ENCODE peak calls at places on chromosome 3, in seven cellular contexts. One of them, this sample, is unnamed.
A peak's percentile ranks its signal among the peaks of the same experiment; 100 is the strongest.

GRCh38 chr3:37290551-37290950 is 116.2 kb upstream of the LRRFIP2 start:
- DNase-seq in T-helper 9 cell: no peak
- DNase-seq in Caco-2: no peak
- DNase-seq in heart left ventricle: no peak
- DNase-seq in stimulated activated CD4-positive, alpha-beta T cell treated with anti-CD3 and anti-CD28 coated beads, Interleukin-12 subunit alpha, Interleukin-12 subunit beta, amount 100 ng/mL, for 4 hours: no peak
- DNase-seq in GDM1: no peak
- DNase-seq in mucosa of gallbladder: no peak
- DNase-seq in this sample: no peak

GRCh38 chr3:122609798-122610559 is 32.5 kb downstream of the PARP15 start:
- DNase-seq in GDM1: no peak
- DNase-seq in T-helper 9 cell: no peak
- DNase-seq in stimulated activated CD4-positive, alpha-beta T cell treated with anti-CD3 and anti-CD28 coated beads, Interleukin-12 subunit alpha, Interleukin-12 subunit beta, amount 100 ng/mL, for 4 hours: no peak
- DNase-seq in Caco-2: no peak
- DNase-seq in mucosa of gallbladder: no peak
- DNase-seq in heart left ventricle: no peak
- DNase-seq in this sample: no peak

GRCh38 chr3:192467230-192468186 is 259.8 kb downstream of the FGF12 start:
- DNase-seq in stimulated activated CD4-positive, alpha-beta T cell treated with anti-CD3 and anti-CD28 coated beads, Interleukin-12 subunit alpha, Interleukin-12 subunit beta, amount 100 ng/mL, for 4 hours: peak; percentile 33
- DNase-seq in GDM1: no peak
- DNase-seq in heart left ventricle: peak; percentile 33
- DNase-seq in Caco-2: peak; percentile 51
- DNase-seq in mucosa of gallbladder: peak; percentile 39
- DNase-seq in T-helper 9 cell: peak; percentile 25
- DNase-seq in this sample: peak; percentile 28

GRCh38 chr3:127903596-127903995 is 11.4 kb upstream of the KBTBD12 start:
- DNase-seq in mucosa of gallbladder: no peak
- DNase-seq in heart left ventricle: no peak
- DNase-seq in GDM1: no peak
- DNase-seq in stimulated activated CD4-positive, alpha-beta T cell treated with anti-CD3 and anti-CD28 coated beads, Interleukin-12 subunit alpha, Interleukin-12 subunit beta, amount 100 ng/mL, for 4 hours: no peak
- DNase-seq in Caco-2: no peak
- DNase-seq in T-helper 9 cell: no peak
- DNase-seq in this sample: no peak

GRCh38 chr3:67357610-67358458 is 296.6 kb downstream of the SUCLG2 start:
- DNase-seq in stimulated activated CD4-positive, alpha-beta T cell treated with anti-CD3 and anti-CD28 coated beads, Interleukin-12 subunit alpha, Interleukin-12 subunit beta, amount 100 ng/mL, for 4 hours: no peak
- DNase-seq in heart left ventricle: no peak
- DNase-seq in mucosa of gallbladder: no peak
- DNase-seq in GDM1: no peak
- DNase-seq in Caco-2: peak; percentile 65
- DNase-seq in T-helper 9 cell: no peak
- DNase-seq in this sample: no peak

GRCh38 chr3:150118219-150118618 is 147.5 kb upstream of the PFN2 start:
- DNase-seq in heart left ventricle: no peak
- DNase-seq in T-helper 9 cell: no peak
- DNase-seq in mucosa of gallbladder: no peak
- DNase-seq in GDM1: no peak
- DNase-seq in Caco-2: no peak
- DNase-seq in stimulated activated CD4-positive, alpha-beta T cell treated with anti-CD3 and anti-CD28 coated beads, Interleukin-12 subunit alpha, Interleukin-12 subunit beta, amount 100 ng/mL, for 4 hours: no peak
- DNase-seq in this sample: no peak

GRCh38 chr3:114730397-114730796 is 416.7 kb downstream of the ZBTB20 start:
- DNase-seq in Caco-2: peak; percentile 35
- DNase-seq in T-helper 9 cell: no peak
- DNase-seq in GDM1: no peak
- DNase-seq in heart left ventricle: no peak
- DNase-seq in mucosa of gallbladder: no peak
- DNase-seq in stimulated activated CD4-positive, alpha-beta T cell treated with anti-CD3 and anti-CD28 coated beads, Interleukin-12 subunit alpha, Interleukin-12 subunit beta, amount 100 ng/mL, for 4 hours: no peak
- DNase-seq in this sample: no peak

GRCh38 chr3:112958749-112959560 is 15.9 kb downstream of the CD200R1 start:
- DNase-seq in stimulated activated CD4-positive, alpha-beta T cell treated with anti-CD3 and anti-CD28 coated beads, Interleukin-12 subunit alpha, Interleukin-12 subunit beta, amount 100 ng/mL, for 4 hours: no peak
- DNase-seq in GDM1: no peak
- DNase-seq in heart left ventricle: no peak
- DNase-seq in Caco-2: no peak
- DNase-seq in mucosa of gallbladder: no peak
- DNase-seq in T-helper 9 cell: no peak
- DNase-seq in this sample: no peak

GRCh38 chr3:196399485-196399945 is 32.7 kb downstream of the UBXN7 start:
- DNase-seq in Caco-2: no peak
- DNase-seq in heart left ventricle: peak; percentile 11
- DNase-seq in stimulated activated CD4-positive, alpha-beta T cell treated with anti-CD3 and anti-CD28 coated beads, Interleukin-12 subunit alpha, Interleukin-12 subunit beta, amount 100 ng/mL, for 4 hours: no peak
- DNase-seq in mucosa of gallbladder: no peak
- DNase-seq in GDM1: no peak
- DNase-seq in T-helper 9 cell: no peak
- DNase-seq in this sample: no peak

GRCh38 chr3:147389265-147390175 is 16.8 kb downstream of the ZIC4 start:
- DNase-seq in mucosa of gallbladder: no peak
- DNase-seq in stimulated activated CD4-positive, alpha-beta T cell treated with anti-CD3 and anti-CD28 coated beads, Interleukin-12 subunit alpha, Interleukin-12 subunit beta, amount 100 ng/mL, for 4 hours: no peak
- DNase-seq in Caco-2: no peak
- DNase-seq in GDM1: no peak
- DNase-seq in T-helper 9 cell: no peak
- DNase-seq in heart left ventricle: no peak
- DNase-seq in this sample: no peak

GRCh38 chr3:88618121-88618645 is 468.4 kb downstream of the C3orf38 start:
- DNase-seq in Caco-2: no peak
- DNase-seq in stimulated activated CD4-positive, alpha-beta T cell treated with anti-CD3 and anti-CD28 coated beads, Interleukin-12 subunit alpha, Interleukin-12 subunit beta, amount 100 ng/mL, for 4 hours: no peak
- DNase-seq in mucosa of gallbladder: no peak
- DNase-seq in heart left ventricle: no peak
- DNase-seq in GDM1: no peak
- DNase-seq in T-helper 9 cell: no peak
- DNase-seq in this sample: no peak

GRCh38 chr3:7340795-7341194 is 479.9 kb downstream of the GRM7 start:
- DNase-seq in heart left ventricle: no peak
- DNase-seq in Caco-2: no peak
- DNase-seq in GDM1: no peak
- DNase-seq in stimulated activated CD4-positive, alpha-beta T cell treated with anti-CD3 and anti-CD28 coated beads, Interleukin-12 subunit alpha, Interleukin-12 subunit beta, amount 100 ng/mL, for 4 hours: no peak
- DNase-seq in T-helper 9 cell: no peak
- DNase-seq in mucosa of gallbladder: no peak
- DNase-seq in this sample: no peak

GRCh38 chr3:186044427-186044826 is 64.5 kb downstream of the ETV5 start:
- DNase-seq in GDM1: no peak
- DNase-seq in mucosa of gallbladder: no peak
- DNase-seq in T-helper 9 cell: no peak
- DNase-seq in Caco-2: no peak
- DNase-seq in heart left ventricle: no peak
- DNase-seq in stimulated activated CD4-positive, alpha-beta T cell treated with anti-CD3 and anti-CD28 coated beads, Interleukin-12 subunit alpha, Interleukin-12 subunit beta, amount 100 ng/mL, for 4 hours: no peak
- DNase-seq in this sample: no peak

GRCh38 chr3:23809840-23810341 is 4.1 kb downstream of the UBE2E1 start:
- DNase-seq in Caco-2: no peak
- DNase-seq in GDM1: no peak
- DNase-seq in stimulated activated CD4-positive, alpha-beta T cell treated with anti-CD3 and anti-CD28 coated beads, Interleukin-12 subunit alpha, Interleukin-12 subunit beta, amount 100 ng/mL, for 4 hours: no peak
- DNase-seq in mucosa of gallbladder: no peak
- DNase-seq in T-helper 9 cell: no peak
- DNase-seq in heart left ventricle: no peak
- DNase-seq in this sample: no peak

GRCh38 chr3:152175576-152175883 is 93.2 kb upstream of the MBNL1 start:
- DNase-seq in Caco-2: no peak
- DNase-seq in stimulated activated CD4-positive, alpha-beta T cell treated with anti-CD3 and anti-CD28 coated beads, Interleukin-12 subunit alpha, Interleukin-12 subunit beta, amount 100 ng/mL, for 4 hours: no peak
- DNase-seq in mucosa of gallbladder: no peak
- DNase-seq in GDM1: no peak
- DNase-seq in T-helper 9 cell: no peak
- DNase-seq in heart left ventricle: no peak
- DNase-seq in this sample: no peak

GRCh38 chr3:50665603-50666115 is 9.1 kb upstream of the DOCK3 start:
- DNase-seq in stimulated activated CD4-positive, alpha-beta T cell treated with anti-CD3 and anti-CD28 coated beads, Interleukin-12 subunit alpha, Interleukin-12 subunit beta, amount 100 ng/mL, for 4 hours: no peak
- DNase-seq in heart left ventricle: no peak
- DNase-seq in mucosa of gallbladder: no peak
- DNase-seq in T-helper 9 cell: no peak
- DNase-seq in Caco-2: no peak
- DNase-seq in GDM1: no peak
- DNase-seq in this sample: no peak

GRCh38 chr3:125211523-125212095 is 939 bp downstream of the SLC12A8 start:
- DNase-seq in T-helper 9 cell: no peak
- DNase-seq in mucosa of gallbladder: no peak
- DNase-seq in GDM1: no peak
- DNase-seq in stimulated activated CD4-positive, alpha-beta T cell treated with anti-CD3 and anti-CD28 coated beads, Interleukin-12 subunit alpha, Interleukin-12 subunit beta, amount 100 ng/mL, for 4 hours: no peak
- DNase-seq in heart left ventricle: no peak
- DNase-seq in Caco-2: peak; percentile 56
- DNase-seq in this sample: no peak

GRCh38 chr3:31878231-31878838 is 102.7 kb downstream of the OSBPL10 start:
- DNase-seq in mucosa of gallbladder: no peak
- DNase-seq in T-helper 9 cell: no peak
- DNase-seq in heart left ventricle: no peak
- DNase-seq in Caco-2: no peak
- DNase-seq in stimulated activated CD4-positive, alpha-beta T cell treated with anti-CD3 and anti-CD28 coated beads, Interleukin-12 subunit alpha, Interleukin-12 subunit beta, amount 100 ng/mL, for 4 hours: no peak
- DNase-seq in GDM1: no peak
- DNase-seq in this sample: no peak

GRCh38 chr3:172848910-172849309 is 98.4 kb downstream of the ECT2 start:
- DNase-seq in mucosa of gallbladder: no peak
- DNase-seq in T-helper 9 cell: no peak
- DNase-seq in stimulated activated CD4-positive, alpha-beta T cell treated with anti-CD3 and anti-CD28 coated beads, Interleukin-12 subunit alpha, Interleukin-12 subunit beta, amount 100 ng/mL, for 4 hours: no peak
- DNase-seq in Caco-2: no peak
- DNase-seq in heart left ventricle: no peak
- DNase-seq in GDM1: no peak
- DNase-seq in this sample: no peak

GRCh38 chr3:177557561-177557960 is 360.3 kb upstream of the TBL1XR1 start:
- DNase-seq in T-helper 9 cell: no peak
- DNase-seq in mucosa of gallbladder: no peak
- DNase-seq in GDM1: no peak
- DNase-seq in stimulated activated CD4-positive, alpha-beta T cell treated with anti-CD3 and anti-CD28 coated beads, Interleukin-12 subunit alpha, Interleukin-12 subunit beta, amount 100 ng/mL, for 4 hours: no peak
- DNase-seq in heart left ventricle: no peak
- DNase-seq in Caco-2: no peak
- DNase-seq in this sample: no peak

GRCh38 chr3:42683875-42684593 is 1.3 kb upstream of the KLHL40 start:
- DNase-seq in stimulated activated CD4-positive, alpha-beta T cell treated with anti-CD3 and anti-CD28 coated beads, Interleukin-12 subunit alpha, Interleukin-12 subunit beta, amount 100 ng/mL, for 4 hours: peak; percentile 38
- DNase-seq in T-helper 9 cell: no peak
- DNase-seq in heart left ventricle: peak; percentile 79
- DNase-seq in GDM1: no peak
- DNase-seq in Caco-2: peak; percentile 70
- DNase-seq in mucosa of gallbladder: peak; percentile 25
- DNase-seq in this sample: peak; percentile 59

GRCh38 chr3:10341901-10342398 is 21.0 kb upstream of the SEC13 start:
- DNase-seq in T-helper 9 cell: no peak
- DNase-seq in stimulated activated CD4-positive, alpha-beta T cell treated with anti-CD3 and anti-CD28 coated beads, Interleukin-12 subunit alpha, Interleukin-12 subunit beta, amount 100 ng/mL, for 4 hours: no peak
- DNase-seq in heart left ventricle: no peak
- DNase-seq in mucosa of gallbladder: no peak
- DNase-seq in GDM1: no peak
- DNase-seq in Caco-2: no peak
- DNase-seq in this sample: no peak

GRCh38 chr3:49872801-49873281 is 3.1 kb upstream of the CAMKV start:
- DNase-seq in T-helper 9 cell: no peak
- DNase-seq in heart left ventricle: no peak
- DNase-seq in Caco-2: no peak
- DNase-seq in GDM1: no peak
- DNase-seq in stimulated activated CD4-positive, alpha-beta T cell treated with anti-CD3 and anti-CD28 coated beads, Interleukin-12 subunit alpha, Interleukin-12 subunit beta, amount 100 ng/mL, for 4 hours: no peak
- DNase-seq in mucosa of gallbladder: no peak
- DNase-seq in this sample: no peak

GRCh38 chr3:4704552-4704951 is 211.4 kb downstream of the ITPR1 start:
- DNase-seq in heart left ventricle: no peak
- DNase-seq in GDM1: peak; percentile 21
- DNase-seq in mucosa of gallbladder: no peak
- DNase-seq in Caco-2: no peak
- DNase-seq in stimulated activated CD4-positive, alpha-beta T cell treated with anti-CD3 and anti-CD28 coated beads, Interleukin-12 subunit alpha, Interleukin-12 subunit beta, amount 100 ng/mL, for 4 hours: no peak
- DNase-seq in T-helper 9 cell: no peak
- DNase-seq in this sample: no peak

GRCh38 chr3:15628967-15629366 is 27.4 kb downstream of the BTD start:
- DNase-seq in Caco-2: no peak
- DNase-seq in stimulated activated CD4-positive, alpha-beta T cell treated with anti-CD3 and anti-CD28 coated beads, Interleukin-12 subunit alpha, Interleukin-12 subunit beta, amount 100 ng/mL, for 4 hours: no peak
- DNase-seq in T-helper 9 cell: no peak
- DNase-seq in mucosa of gallbladder: no peak
- DNase-seq in heart left ventricle: no peak
- DNase-seq in GDM1: no peak
- DNase-seq in this sample: no peak